ENCODE peak calls at places on chromosomes 3 and 15, in eight cellular contexts. S is colonic mucosa, Z is left ventricle myocardium inferior, W is HTR-8/SVneo, D is nucleus accumbens, U is stomach, I is hepatic stellate cell, K is NCI-H1694 treated with DMSO at 0.1 percent for 48 hours. M is an unnamed sample.

GRCh38 chr15:51751687-51752683 is 588 bp downstream of the TMOD2 start:
- DNase-seq in Z (peak), U (peak), S (peak), D (no peak), W (no peak), K (no peak), I (peak), M (no peak)

GRCh38 chr3:22819209-22819608 is 383.9 kb upstream of the UBE2E2 start:
- DNase-seq in Z (no peak), K (no peak), I (no peak), D (no peak), S (no peak), W (no peak), U (no peak), M (no peak)

GRCh38 chr15:89615135-89615534 is 39.9 kb downstream of the TICRR start:
- DNase-seq in K (no peak), Z (no peak), I (no peak), W (no peak), U (no peak), D (no peak), S (no peak), M (no peak)

GRCh38 chr3:31197941-31198340 is 303.5 kb upstream of the GADL1 start:
- DNase-seq in I (no peak), U (no peak), S (peak), W (no peak), K (peak), Z (no peak), D (no peak), M (peak)

GRCh38 chr3:42262525-42262924 is 3.5 kb downstream of the CCK start:
- DNase-seq in Z (no peak), I (no peak), S (no peak), W (peak), U (no peak), D (no peak), K (no peak), M (no peak)

GRCh38 chr15:96428742-96429141 is 98.2 kb downstream of the NR2F2 start:
- DNase-seq in I (peak), Z (no peak), D (no peak), S (no peak), K (no peak), W (peak), U (no peak), M (no peak)

GRCh38 chr3:188282871-188283270 is 128.9 kb downstream of the LPP start:
- DNase-seq in I (no peak), U (no peak), K (no peak), Z (no peak), D (no peak), W (no peak), S (no peak), M (no peak)

GRCh38 chr3:11220230-11220629 is 52.0 kb upstream of the ATG7 start:
- DNase-seq in D (no peak), Z (no peak), W (no peak), S (no peak), K (no peak), U (no peak), I (no peak), M (no peak)

GRCh38 chr15:73899197-73900128 is 26.1 kb downstream of the TBC1D21 start:
- DNase-seq in W (no peak), S (no peak), K (no peak), I (no peak), U (no peak), D (no peak), Z (no peak), M (no peak)

GRCh38 chr3:62727576-62727975 is 147.6 kb downstream of the CADPS start:
- DNase-seq in I (no peak), W (no peak), Z (no peak), D (no peak), U (no peak), S (no peak), K (no peak), M (no peak)

GRCh38 chr15:51227967-51228783 is 110.2 kb downstream of the CYP19A1 start:
- DNase-seq in K (no peak), Z (no peak), D (no peak), U (no peak), S (no peak), W (peak), I (peak), M (no peak)

GRCh38 chr3:140011611-140012277 is 76.8 kb downstream of the CLSTN2 start:
- DNase-seq in U (no peak), K (no peak), Z (no peak), D (no peak), I (no peak), W (no peak), S (no peak), M (no peak)

GRCh38 chr3:49805884-49806701 is 3.0 kb downstream of the INKA1 start:
- DNase-seq in Z (peak), I (no peak), U (no peak), K (no peak), W (no peak), S (peak), D (no peak), M (no peak)

GRCh38 chr15:59191855-59192237 is 14.8 kb upstream of the LDHAL6B start:
- DNase-seq in I (peak), D (no peak), W (peak), Z (no peak), S (no peak), K (no peak), U (no peak), M (no peak)

GRCh38 chr3:182807056-182807455 is 13.8 kb downstream of the ATP11B start:
- DNase-seq in Z (no peak), W (no peak), D (no peak), K (no peak), I (no peak), S (no peak), U (no peak), M (no peak)

GRCh38 chr3:112770026-112770626 is 76.5 kb downstream of the CD200R1L start:
- DNase-seq in U (no peak), W (no peak), Z (peak), I (no peak), K (no peak), S (no peak), D (no peak), M (no peak)

GRCh38 chr3:53938645-53939044 is 47.0 kb upstream of the SELENOK start:
- DNase-seq in S (peak), W (peak), Z (no peak), I (peak), U (peak), K (peak), D (peak), M (no peak)

GRCh38 chr3:171339606-171340005 is 120.6 kb downstream of the TNIK start:
- DNase-seq in S (peak), I (no peak), W (no peak), D (no peak), U (peak), Z (no peak), K (no peak), M (no peak)

GRCh38 chr3:16024548-16024947 is 149.9 kb upstream of the GALNT15 start:
- DNase-seq in K (no peak), D (no peak), S (no peak), U (no peak), W (no peak), Z (no peak), I (no peak), M (no peak)

GRCh38 chr15:48143856-48144255 is 23.1 kb downstream of the SLC24A5 start:
- DNase-seq in D (no peak), W (no peak), U (no peak), Z (no peak), S (no peak), I (peak), K (no peak), M (no peak)

GRCh38 chr3:45874677-45875346 is 11.5 kb upstream of the CCR9 start:
- DNase-seq in D (no peak), I (no peak), S (no peak), U (no peak), W (no peak), Z (no peak), K (no peak), M (peak)

GRCh38 chr3:39000008-39000450 is 51.7 kb downstream of the SCN11A start:
- DNase-seq in K (peak), I (peak), U (no peak), S (no peak), D (no peak), W (peak), Z (no peak), M (peak)

GRCh38 chr3:123099331-123100191 is 32.7 kb downstream of the PDIA5 start:
- DNase-seq in S (no peak), D (no peak), W (no peak), K (no peak), Z (no peak), U (no peak), I (no peak), M (no peak)

GRCh38 chr3:12869025-12869695 is 27.8 kb upstream of the RPL32 start:
- DNase-seq in S (peak), U (peak), W (no peak), D (no peak), K (no peak), Z (peak), I (no peak), M (no peak)

GRCh38 chr3:187112934-187113793 is 26.1 kb downstream of the RPL39L start:
- DNase-seq in D (no peak), K (no peak), S (no peak), W (no peak), I (peak), Z (no peak), U (no peak), M (peak)

GRCh38 chr3:120767106-120767505 is 24.6 kb downstream of the GTF2E1 start:
- DNase-seq in Z (no peak), U (no peak), I (no peak), D (no peak), W (no peak), S (no peak), K (no peak), M (no peak)

GRCh38 chr3:147408180-147409105 is 722 bp upstream of the ZIC1 start:
- DNase-seq in Z (no peak), D (no peak), S (no peak), W (no peak), K (no peak), U (no peak), I (no peak), M (no peak)

GRCh38 chr3:134473868-134474546 is 11.8 kb downstream of the ANAPC13 start:
- DNase-seq in I (peak), W (peak), Z (no peak), U (peak), D (peak), S (peak), K (peak), M (peak)

GRCh38 chr15:74829500-74829899 is 3.1 kb downstream of the CPLX3 start:
- DNase-seq in W (no peak), S (no peak), Z (no peak), I (peak), D (no peak), K (no peak), U (no peak), M (no peak)

GRCh38 chr15:51349156-51349844 is 7.8 kb downstream of the GLDN start:
- DNase-seq in U (no peak), W (no peak), Z (no peak), I (no peak), K (no peak), D (no peak), S (no peak), M (no peak)

GRCh38 chr3:194572131-194572789 is 61.0 kb downstream of the TMEM44 start:
- DNase-seq in W (peak), Z (peak), S (no peak), U (no peak), K (no peak), I (peak), D (no peak), M (no peak)

GRCh38 chr3:71142440-71143161 is 440.9 kb downstream of the FOXP1 start:
- DNase-seq in W (no peak), Z (no peak), D (no peak), K (no peak), S (peak), U (no peak), I (no peak), M (no peak)